ENCODE peak calls at places on chromosomes 3 and 15, in eight cellular contexts. Y is sciatic nerve, T is psoas muscle, X is GM03348, K is cardiac muscle cell, U is neural crest cell, S is neuronal stem cell, A is ureter. Q is an unnamed sample.

GRCh38 chr3:11156026-11156410 is 1.7 kb downstream of the HRH1 start:
- DNase-seq in Y (no peak), T (no peak), X (no peak), K (no peak), U (no peak), S (no peak), A (no peak), Q (no peak)

GRCh38 chr3:45103334-45103733 is 42.8 kb downstream of the CDCP1 start:
- DNase-seq in Y (no peak), T (no peak), X (no peak), K (no peak), U (no peak), S (no peak), A (no peak), Q (no peak)

GRCh38 chr3:72214065-72215048 is 429.4 kb upstream of the PROK2 start:
- DNase-seq in Y (no peak), T (no peak), X (no peak), K (peak; percentile 90), U (no peak), S (no peak), A (no peak), Q (no peak)

GRCh38 chr3:192490720-192491119 is 236.6 kb downstream of the FGF12 start:
- DNase-seq in Y (no peak), T (no peak), X (no peak), K (no peak), U (no peak), S (no peak), A (no peak), Q (no peak)

GRCh38 chr3:87250009-87250408 is 22.9 kb downstream of the CHMP2B start:
- DNase-seq in Y (no peak), T (no peak), X (no peak), K (no peak), U (no peak), S (no peak), A (no peak), Q (no peak)

GRCh38 chr3:103134023-103134724 is 699.4 kb downstream of the ZPLD1 start:
- DNase-seq in Y (no peak), T (no peak), X (no peak), K (no peak), U (no peak), S (no peak), A (no peak), Q (no peak)

GRCh38 chr3:43747641-43748040 is 56.9 kb downstream of the ABHD5 start:
- DNase-seq in Y (no peak), T (no peak), X (peak; percentile 45), K (no peak), U (no peak), S (no peak), A (no peak), Q (no peak)

GRCh38 chr15:55899537-55899936 is 93.9 kb downstream of the NEDD4 start:
- DNase-seq in Y (no peak), T (no peak), X (no peak), K (no peak), U (no peak), S (no peak), A (no peak), Q (no peak)